ENCODE peak calls at places on chromosomes 1 and 21, in five cellular contexts. R is spleen, E is fibroblast of lung, W is ovary, B is IMR-90. F is an unnamed sample.

GRCh38 chr1:149849947-149850360 is 49.4 kb upstream of the BOLA1 start:
- DNase-seq in E (peak; percentile 17), B (no peak), R (no peak), W (no peak), F (no peak)

GRCh38 chr1:111843177-111843576 is 87.5 kb downstream of the DDX20 start:
- DNase-seq in E (no peak), W (no peak), B (no peak), R (no peak), F (no peak)

GRCh38 chr1:156914440-156914856 is 6.0 kb upstream of the LRRC71 start:
- DNase-seq in R (no peak), W (no peak), B (peak; percentile 57), E (no peak), F (peak; percentile 56)

GRCh38 chr21:15732290-15732995 is 2.7 kb downstream of the USP25 start:
- DNase-seq in W (no peak), E (peak; percentile 65), B (peak; percentile 51), R (no peak), F (peak; percentile 49)

GRCh38 chr1:117015701-117016100 is 14.1 kb downstream of the CD101 start:
- DNase-seq in E (no peak), W (no peak), R (no peak), B (no peak), F (no peak)

GRCh38 chr1:113534875-113535274 is 144.6 kb downstream of the MAGI3 start:
- DNase-seq in R (no peak), E (no peak), W (no peak), B (peak; percentile 23), F (no peak)

GRCh38 chr1:206451146-206451545 is 19.1 kb upstream of the IKBKE start:
- DNase-seq in W (no peak), E (no peak), R (no peak), B (no peak), F (no peak)

GRCh38 chr1:177368255-177368654 is 197.5 kb downstream of the BRINP2 start:
- DNase-seq in W (no peak), B (no peak), R (no peak), E (no peak), F (peak; percentile 1)

GRCh38 chr1:154353460-154353904 is 28.2 kb downstream of the ATP8B2 start:
- DNase-seq in B (peak; percentile 54), E (peak; percentile 63), W (no peak), R (no peak), F (peak; percentile 69)

GRCh38 chr1:23344987-23345472 is 946 bp upstream of the HNRNPR start:
- DNase-seq in R (no peak), E (no peak), W (no peak), B (no peak), F (no peak)

GRCh38 chr1:91282695-91283420 is 121.8 kb downstream of the HFM1 start:
- DNase-seq in B (peak; percentile 73), E (peak; percentile 85), W (no peak), R (no peak), F (peak; percentile 87)

GRCh38 chr1:39571178-39571483 is 5.5 kb downstream of the PABPC4 start:
- DNase-seq in R (no peak), E (no peak), W (no peak), B (no peak), F (no peak)

GRCh38 chr1:165144757-165145397 is 211.6 kb downstream of the LMX1A start:
- DNase-seq in E (peak; percentile 62), W (no peak), B (peak; percentile 44), R (no peak), F (peak; percentile 63)

GRCh38 chr1:87826639-87827345 is 498.1 kb downstream of the LMO4 start:
- DNase-seq in R (no peak), W (peak; percentile 48), B (peak; percentile 90), E (peak; percentile 96), F (peak; percentile 94)

GRCh38 chr1:241485145-241485544 is 34.4 kb downstream of the FH start:
- DNase-seq in W (no peak), R (no peak), B (no peak), E (no peak), F (no peak)

GRCh38 chr1:201370500-201370899 is 7.0 kb downstream of the TNNT2 start:
- DNase-seq in W (no peak), R (no peak), E (no peak), B (no peak), F (no peak)

GRCh38 chr1:114610546-114611245 is 29.3 kb upstream of the BCAS2 start:
- DNase-seq in W (no peak), B (peak; percentile 58), R (no peak), E (peak; percentile 31), F (peak; percentile 46)

GRCh38 chr1:9228589-9228988 is 6.0 kb upstream of the H6PD start:
- DNase-seq in B (peak; percentile 62), E (no peak), W (no peak), R (no peak), F (no peak)

GRCh38 chr1:73635021-73635420 is 563.0 kb downstream of the LRRIQ3 start:
- DNase-seq in E (no peak), W (no peak), R (no peak), B (no peak), F (no peak)

GRCh38 chr1:113021430-113022085 is 51.4 kb upstream of the LRIG2 start:
- DNase-seq in E (peak; percentile 42), B (no peak), W (no peak), R (no peak), F (peak; percentile 59)

GRCh38 chr1:110057963-110058518 is 12.4 kb downstream of the ALX3 start:
- DNase-seq in R (no peak), B (no peak), W (no peak), E (no peak), F (no peak)

GRCh38 chr1:243475966-243476365 is 220.1 kb downstream of the SDCCAG8 start:
- DNase-seq in E (peak; percentile 74), B (peak; percentile 64), W (no peak), R (no peak), F (peak; percentile 54)
- TF ChIP-seq CTCF in E (no peak), B (peak; percentile 53), W (no peak), R (peak; percentile 28), F (peak; percentile 15)

GRCh38 chr1:171741872-171742576 is at the start of gene VAMP4:
- DNase-seq in E (peak; percentile 80), W (peak; percentile 93), R (peak; percentile 97), B (peak; percentile 76), F (peak; percentile 77)
- TF ChIP-seq CTCF in E (no peak), W (no peak), R (no peak), B (no peak), F (no peak)

GRCh38 chr1:21267191-21268077 is 22.8 kb downstream of the ECE1 start:
- DNase-seq in E (no peak), B (no peak), R (no peak), W (no peak), F (no peak)

GRCh38 chr1:21270086-21270689 is 20.1 kb downstream of the ECE1 start:
- DNase-seq in E (peak; percentile 61), R (peak; percentile 93), W (peak; percentile 74), B (peak; percentile 52), F (peak; percentile 69)

GRCh38 chr1:21269461-21270085 is 20.7 kb downstream of the ECE1 start:
- DNase-seq in B (no peak), E (no peak), W (peak; percentile 82), R (no peak), F (no peak)

GRCh38 chr1:21266119-21266774 is 24.0 kb downstream of the ECE1 start:
- DNase-seq in E (no peak), R (no peak), W (no peak), B (no peak), F (peak; percentile 33)

GRCh38 chr1:21268281-21269239 is 21.7 kb downstream of the ECE1 start:
- DNase-seq in E (no peak), B (no peak), R (peak; percentile 76), W (peak; percentile 57), F (no peak)
- TF ChIP-seq CTCF in E (no peak), B (no peak), R (no peak), W (no peak), F (no peak)

DNA sequence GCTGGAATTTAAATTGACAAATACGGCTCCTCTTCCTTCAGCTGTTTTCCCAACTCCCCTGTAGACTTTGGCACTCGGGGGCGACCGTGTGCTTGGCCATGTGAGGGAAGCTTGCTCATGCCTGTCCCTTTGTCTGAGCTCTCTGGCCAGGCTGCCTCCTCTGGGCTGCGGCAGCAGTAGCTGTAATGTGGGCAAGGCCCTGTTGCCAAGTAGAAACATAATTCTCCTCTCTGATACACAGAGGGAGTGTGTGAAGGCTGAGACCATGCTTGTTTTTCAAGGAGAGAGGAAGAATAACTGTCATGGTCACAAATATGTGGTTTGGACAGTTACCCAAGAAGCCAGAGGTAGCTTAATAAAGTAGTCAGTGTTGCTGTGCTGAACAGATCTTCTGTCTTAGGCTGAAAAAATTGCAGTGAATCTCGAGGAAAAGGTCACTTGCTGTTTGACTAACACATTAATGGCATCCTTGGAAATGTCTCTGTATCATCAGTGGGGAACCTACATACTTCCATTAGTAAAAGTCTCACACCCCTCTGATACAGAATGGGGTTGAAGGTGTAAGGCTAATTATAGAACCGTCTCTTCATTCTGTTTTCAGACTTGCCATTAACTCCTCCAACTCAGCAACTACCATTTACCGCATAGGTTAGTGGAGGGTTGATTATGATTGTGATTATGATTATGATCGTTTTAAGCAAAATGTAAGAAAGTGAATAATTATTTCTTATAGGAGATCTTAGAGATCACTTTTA is 94.6 kb downstream of the TGFB2 start:
- DNase-seq in E (no peak), R (no peak), W (no peak), B (peak; percentile 15), F (no peak)
- TF ChIP-seq CTCF in E (no peak), R (no peak), W (no peak), B (no peak), F (no peak)